ENCODE peak calls at places on chromosomes 3 and 15, in five cellular contexts. One of them, this sample, is unnamed.

GRCh38 chr15:63050737-63051700 is 8.5 kb downstream of the TPM1 start:
- DNase-seq in ecto neural progenitor cell: no peak
- DNase-seq in H9: no peak
- DNase-seq in left ventricle myocardium superior: no peak
- DNase-seq in GF-D8: no peak
- DNase-seq in this sample: no peak

GRCh38 chr15:68371851-68372250 is 60.1 kb downstream of the ITGA11 start:
- DNase-seq in ecto neural progenitor cell: peak
- DNase-seq in H9: no peak
- DNase-seq in left ventricle myocardium superior: no peak
- DNase-seq in GF-D8: no peak
- DNase-seq in this sample: no peak

GRCh38 chr3:10600159-10601125 is 95.1 kb upstream of the ATP2B2 start:
- DNase-seq in ecto neural progenitor cell: no peak
- DNase-seq in H9: no peak
- DNase-seq in left ventricle myocardium superior: no peak
- DNase-seq in GF-D8: no peak
- DNase-seq in this sample: no peak

GRCh38 chr15:67251318-67251717 is 3.1 kb downstream of the AAGAB start:
- DNase-seq in ecto neural progenitor cell: no peak
- DNase-seq in H9: no peak
- DNase-seq in left ventricle myocardium superior: no peak
- DNase-seq in GF-D8: no peak
- DNase-seq in this sample: no peak

GRCh38 chr3:145807990-145808389 is 353.0 kb downstream of the PLOD2 start:
- DNase-seq in ecto neural progenitor cell: no peak
- DNase-seq in H9: no peak
- DNase-seq in left ventricle myocardium superior: peak
- DNase-seq in GF-D8: no peak
- DNase-seq in this sample: no peak

GRCh38 chr15:99733268-99734039 is at the start of gene LYSMD4:
- DNase-seq in ecto neural progenitor cell: peak
- DNase-seq in H9: peak
- DNase-seq in left ventricle myocardium superior: peak
- DNase-seq in GF-D8: peak
- DNase-seq in this sample: peak

GRCh38 chr15:61335998-61336648 is 107.0 kb upstream of the RORA start:
- DNase-seq in ecto neural progenitor cell: no peak
- DNase-seq in H9: no peak
- DNase-seq in left ventricle myocardium superior: no peak
- DNase-seq in GF-D8: no peak
- DNase-seq in this sample: no peak

GRCh38 chr15:53208759-53209158 is 418.6 kb upstream of the ONECUT1 start:
- DNase-seq in ecto neural progenitor cell: no peak
- DNase-seq in H9: no peak
- DNase-seq in left ventricle myocardium superior: no peak
- DNase-seq in GF-D8: no peak
- DNase-seq in this sample: no peak

GRCh38 chr15:67096536-67097294 is 31.3 kb downstream of the SMAD3 start:
- DNase-seq in ecto neural progenitor cell: no peak
- DNase-seq in H9: no peak
- DNase-seq in left ventricle myocardium superior: no peak
- DNase-seq in GF-D8: no peak
- DNase-seq in this sample: no peak

GRCh38 chr3:143207338-143207961 is 87.9 kb downstream of the CHST2 start:
- DNase-seq in ecto neural progenitor cell: no peak
- DNase-seq in H9: no peak
- DNase-seq in left ventricle myocardium superior: no peak
- DNase-seq in GF-D8: peak
- DNase-seq in this sample: no peak

GRCh38 chr3:44077267-44077666 is 164.4 kb upstream of the TOPAZ1 start:
- DNase-seq in ecto neural progenitor cell: peak
- DNase-seq in H9: no peak
- DNase-seq in left ventricle myocardium superior: no peak
- DNase-seq in GF-D8: no peak
- DNase-seq in this sample: no peak

GRCh38 chr3:58215317-58216025 is 4.7 kb upstream of the DNASE1L3 start:
- DNase-seq in ecto neural progenitor cell: no peak
- DNase-seq in H9: no peak
- DNase-seq in left ventricle myocardium superior: no peak
- DNase-seq in GF-D8: no peak
- DNase-seq in this sample: no peak

GRCh38 chr3:10192953-10193691 is 28.4 kb downstream of the IRAK2 start:
- DNase-seq in ecto neural progenitor cell: no peak
- DNase-seq in H9: peak
- DNase-seq in left ventricle myocardium superior: no peak
- DNase-seq in GF-D8: no peak
- DNase-seq in this sample: peak

GRCh38 chr15:32943691-32944090 is 225.9 kb downstream of the GREM1 start:
- DNase-seq in ecto neural progenitor cell: no peak
- DNase-seq in H9: no peak
- DNase-seq in left ventricle myocardium superior: no peak
- DNase-seq in GF-D8: no peak
- DNase-seq in this sample: no peak

GRCh38 chr15:66707310-66708160 is 5.5 kb downstream of the SMAD6 start:
- DNase-seq in ecto neural progenitor cell: peak
- DNase-seq in H9: peak
- DNase-seq in left ventricle myocardium superior: peak
- DNase-seq in GF-D8: no peak
- DNase-seq in this sample: peak

GRCh38 chr3:105154692-105155091 is 212.0 kb upstream of the ALCAM start:
- DNase-seq in ecto neural progenitor cell: no peak
- DNase-seq in H9: no peak
- DNase-seq in left ventricle myocardium superior: no peak
- DNase-seq in GF-D8: no peak
- DNase-seq in this sample: no peak

GRCh38 chr3:63964287-63965073 is 52.3 kb upstream of the SCAANT1 start:
- DNase-seq in ecto neural progenitor cell: no peak
- DNase-seq in H9: no peak
- DNase-seq in left ventricle myocardium superior: no peak
- DNase-seq in GF-D8: no peak
- DNase-seq in this sample: no peak

GRCh38 chr3:185067173-185067572 is 85.7 kb downstream of the C3orf70 start:
- DNase-seq in ecto neural progenitor cell: no peak
- DNase-seq in H9: no peak
- DNase-seq in left ventricle myocardium superior: no peak
- DNase-seq in GF-D8: no peak
- DNase-seq in this sample: no peak

GRCh38 chr15:77118787-77119410 is 48.0 kb upstream of the TSPAN3 start:
- DNase-seq in ecto neural progenitor cell: no peak
- DNase-seq in H9: no peak
- DNase-seq in left ventricle myocardium superior: no peak
- DNase-seq in GF-D8: peak
- DNase-seq in this sample: peak

GRCh38 chr3:151819910-151820309 is 6.0 kb downstream of the AADAC start:
- DNase-seq in ecto neural progenitor cell: no peak
- DNase-seq in H9: no peak
- DNase-seq in left ventricle myocardium superior: no peak
- DNase-seq in GF-D8: no peak
- DNase-seq in this sample: no peak

GRCh38 chr3:73500321-73500720 is 124.4 kb downstream of the PDZRN3 start:
- DNase-seq in ecto neural progenitor cell: no peak
- DNase-seq in H9: no peak
- DNase-seq in left ventricle myocardium superior: no peak
- DNase-seq in GF-D8: no peak
- DNase-seq in this sample: no peak

GRCh38 chr3:140748903-140749302 is 71.0 kb downstream of the TRIM42 start:
- DNase-seq in ecto neural progenitor cell: no peak
- DNase-seq in H9: no peak
- DNase-seq in left ventricle myocardium superior: no peak
- DNase-seq in GF-D8: no peak
- DNase-seq in this sample: no peak

GRCh38 chr3:39068556-39068955 is 16.7 kb downstream of the WDR48 start:
- DNase-seq in ecto neural progenitor cell: no peak
- DNase-seq in H9: no peak
- DNase-seq in left ventricle myocardium superior: no peak
- DNase-seq in GF-D8: no peak
- DNase-seq in this sample: no peak

GRCh38 chr15:79310612-79310984 is 314 bp upstream of the TMED3 start:
- DNase-seq in ecto neural progenitor cell: no peak
- DNase-seq in H9: no peak
- DNase-seq in left ventricle myocardium superior: no peak
- DNase-seq in GF-D8: peak
- DNase-seq in this sample: no peak

GRCh38 chr3:187773233-187773962 is 28.1 kb upstream of the BCL6 start:
- DNase-seq in ecto neural progenitor cell: no peak
- DNase-seq in H9: peak
- DNase-seq in left ventricle myocardium superior: no peak
- DNase-seq in GF-D8: no peak
- DNase-seq in this sample: no peak

GRCh38 chr3:134601539-134602439 is 49.0 kb downstream of the KY start:
- DNase-seq in ecto neural progenitor cell: peak
- DNase-seq in H9: peak
- DNase-seq in left ventricle myocardium superior: no peak
- DNase-seq in GF-D8: peak
- DNase-seq in this sample: no peak

GRCh38 chr3:76122007-76122406 is 336.7 kb upstream of the ZNF717 start:
- DNase-seq in ecto neural progenitor cell: no peak
- DNase-seq in H9: no peak
- DNase-seq in left ventricle myocardium superior: no peak
- DNase-seq in GF-D8: no peak
- DNase-seq in this sample: no peak

GRCh38 chr3:36891651-36892268 is 53.1 kb downstream of the TRANK1 start:
- DNase-seq in ecto neural progenitor cell: no peak
- DNase-seq in H9: no peak
- DNase-seq in left ventricle myocardium superior: peak
- DNase-seq in GF-D8: no peak
- DNase-seq in this sample: no peak